ENCODE peak calls at places on chromosomes 5 and 9, in six cellular contexts. D is H9, J is neuronal stem cell, E is IMR-90, Z is mesenchymal stem cell, X is H1. Q is an unnamed sample.

GRCh38 chr5:109945723-109946480 is 256.2 kb downstream of the MAN2A1 start:
- DNase-seq in D (no peak), J (no peak), E (no peak), Z (no peak), X (no peak), Q (no peak)

GRCh38 chr5:121976979-121977378 is 15.2 kb downstream of the SRFBP1 start:
- DNase-seq in D (no peak), J (no peak), E (peak; percentile 64), Z (peak; percentile 67), X (no peak), Q (no peak)

GRCh38 chr5:7615566-7616061 is 219.7 kb downstream of the ADCY2 start:
- DNase-seq in D (no peak), J (no peak), E (no peak), Z (no peak), X (no peak), Q (peak; percentile 78)

GRCh38 chr5:16550316-16550952 is 66.4 kb downstream of the RETREG1 start:
- DNase-seq in D (peak; percentile 68), J (no peak), E (peak; percentile 49), Z (peak; percentile 57), X (peak; percentile 60), Q (peak; percentile 75)

GRCh38 chr9:110476251-110476650 is 103.3 kb downstream of the SVEP1 start:
- DNase-seq in D (no peak), J (no peak), E (no peak), Z (no peak), X (no peak), Q (peak; percentile 90)

GRCh38 chr5:81303563-81303962 is 2.2 kb downstream of the ZCCHC9 start:
- DNase-seq in D (no peak), J (no peak), E (peak; percentile 94), Z (peak; percentile 74), X (no peak), Q (no peak)

GRCh38 chr5:30539004-30539634 is 654.4 kb upstream of the CDH6 start:
- DNase-seq in D (peak; percentile 45), J (no peak), E (peak; percentile 28), Z (peak; percentile 10), X (no peak), Q (peak; percentile 42)

GRCh38 chr5:164252-164651 is 27.0 kb upstream of the LRRC14B start:
- DNase-seq in D (no peak), J (no peak), E (no peak), Z (no peak), X (no peak), Q (no peak)

GRCh38 chr5:163366757-163367156 is 70.6 kb upstream of the CCNG1 start:
- DNase-seq in D (no peak), J (no peak), E (no peak), Z (no peak), X (no peak), Q (no peak)

GRCh38 chr9:104608336-104608735 is 2.9 kb upstream of the OR13C2 start:
- DNase-seq in D (no peak), J (no peak), E (no peak), Z (no peak), X (no peak), Q (peak; percentile 10)

GRCh38 chr9:86126998-86127972 is 27.9 kb upstream of the GOLM1 start:
- DNase-seq in D (peak; percentile 98), J (peak; percentile 92), E (peak; percentile 74), Z (peak; percentile 88), X (peak; percentile 77), Q (peak; percentile 99)

GRCh38 chr5:24401767-24402166 is 243.0 kb downstream of the CDH10 start:
- DNase-seq in D (no peak), J (no peak), E (no peak), Z (peak; percentile 88), X (no peak), Q (no peak)

GRCh38 chr5:13250450-13251291 is 693.8 kb downstream of the DNAH5 start:
- DNase-seq in D (no peak), J (peak; percentile 4), E (peak; percentile 6), Z (no peak), X (no peak), Q (peak; percentile 52)

DNA sequence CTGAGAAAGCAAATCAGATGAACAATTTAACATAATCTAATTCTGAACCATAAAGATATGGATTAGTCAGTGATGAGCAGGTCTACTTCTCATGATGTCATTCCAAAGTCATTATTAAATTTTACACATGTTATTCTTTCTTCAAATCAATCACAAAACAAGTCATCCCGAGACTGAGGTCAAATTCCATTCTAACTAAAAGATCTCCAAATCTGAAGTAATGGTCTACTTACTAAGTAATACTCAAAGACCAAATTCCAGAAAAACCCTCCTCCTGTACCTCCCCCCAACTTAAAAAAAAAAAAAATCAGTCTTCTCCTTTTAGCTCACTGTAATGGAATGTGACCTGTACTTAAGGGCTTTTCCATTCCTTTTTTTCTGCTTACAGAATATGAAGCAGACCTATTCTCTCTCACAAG is 4.7 kb downstream of the PFDN1 start:
- DNase-seq in D (no peak), J (no peak), E (peak; percentile 88), Z (peak; percentile 70), X (no peak), Q (peak; percentile 85)
- H2BK5ac ChIP-seq in D (no peak overlapping the region), J (no peak overlapping the region), E (no peak overlapping the region), Z (no peak overlapping the region), X (no peak overlapping the region), Q (no peak overlapping the region)

GRCh38 chr5:180515294-180515693 is 21.1 kb downstream of the CNOT6 start:
- DNase-seq in D (no peak), J (no peak), E (no peak), Z (no peak), X (no peak), Q (no peak)
- H2BK15ac ChIP-seq in D (no peak overlapping the region), J (no peak overlapping the region), E (no peak overlapping the region), Z (no peak overlapping the region), X (no peak overlapping the region), Q (no peak overlapping the region)

DNA sequence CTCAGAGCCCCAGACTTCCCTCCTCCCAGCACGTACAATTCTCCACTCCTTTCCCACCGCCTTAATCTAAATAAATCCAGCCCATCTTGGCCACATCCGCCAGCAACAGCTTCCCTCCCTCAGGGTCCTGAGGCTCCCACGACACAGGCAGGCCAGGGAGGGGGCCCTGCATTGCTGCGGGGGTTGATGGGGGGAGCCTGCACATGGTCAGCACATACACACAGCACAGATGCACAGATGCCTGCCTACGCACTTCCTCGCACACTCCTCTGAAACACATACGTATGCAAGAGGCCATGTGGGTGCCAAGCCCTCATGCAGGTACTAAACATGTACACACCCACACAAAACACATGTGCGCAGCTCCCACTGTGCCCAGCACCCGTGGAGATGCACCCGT is 14.8 kb downstream of the PDGFRB start:
- DNase-seq in D (no peak), J (no peak), E (peak; percentile 100), Z (peak; percentile 98), X (no peak), Q (no peak)
- H2BK5ac ChIP-seq in D (no peak overlapping the region), J (peak overlapping the region; percentile 79), E (peak overlapping the region; percentile 98), Z (peak overlapping the region; percentile 89), X (peak overlapping the region; percentile 21), Q (peak overlapping the region; percentile 17)

GRCh38 chr5:39202594-39203290 is 16.6 kb downstream of the FYB1 start:
- DNase-seq in D (no peak), J (no peak), E (no peak), Z (no peak), X (no peak), Q (no peak)
- H2BK15ac ChIP-seq in D (no peak overlapping the region), J (no peak overlapping the region), E (no peak overlapping the region), Z (no peak overlapping the region), X (no peak overlapping the region), Q (no peak overlapping the region)